ENCODE peak calls at places on chromosome 10, in seven cellular contexts. N is activated CD8-positive, alpha-beta memory T cell treated with anti-CD3 and anti-CD28 coated beads for 48 hours; E is BE2C; K is NCI-H345; G is heart left ventricle; V is GM12878; W is D341Med. C is an unnamed sample.

GRCh38 chr10:132346806-132347205 is 14.8 kb downstream of the LRRC27 start:
- DNase-seq in N (no peak), E (no peak), K (no peak), G (no peak), V (no peak), W (no peak), C (no peak)

GRCh38 chr10:8088504-8088903 is 34.0 kb downstream of the GATA3 start:
- DNase-seq in N (no peak), E (no peak), K (no peak), G (no peak), V (no peak), W (no peak), C (no peak)

GRCh38 chr10:58781873-58782488 is 269.3 kb downstream of the BICC1 start:
- DNase-seq in N (no peak), E (peak), K (peak), G (no peak), V (peak), W (peak), C (peak)

GRCh38 chr10:5906651-5907050 is 16.6 kb downstream of the FBH1 start:
- DNase-seq in N (no peak), E (no peak), K (no peak), G (no peak), V (no peak), W (no peak), C (no peak)

GRCh38 chr10:79331709-79332108 is 15.6 kb upstream of the PPIF start:
- DNase-seq in N (peak), E (no peak), K (no peak), G (peak), V (peak), W (no peak), C (peak)

GRCh38 chr10:30176182-30176581 is 116.8 kb upstream of the JCAD start:
- DNase-seq in N (no peak), E (no peak), K (no peak), G (no peak), V (no peak), W (no peak), C (peak)

GRCh38 chr10:121708921-121709625 is 110.8 kb upstream of the FGFR2 start:
- DNase-seq in N (no peak), E (no peak), K (no peak), G (no peak), V (no peak), W (no peak), C (no peak)

GRCh38 chr10:101003639-101004206 is 4.1 kb downstream of the LZTS2 start:
- DNase-seq in N (no peak), E (no peak), K (no peak), G (peak), V (no peak), W (no peak), C (no peak)

GRCh38 chr10:78505657-78506056 is 472.0 kb downstream of the RPS24 start:
- DNase-seq in N (no peak), E (no peak), K (no peak), G (no peak), V (no peak), W (no peak), C (no peak)

GRCh38 chr10:77836299-77836820 is 90.2 kb downstream of the DLG5 start:
- DNase-seq in N (peak), E (no peak), K (no peak), G (no peak), V (peak), W (no peak), C (peak)

GRCh38 chr10:29465384-29465783 is 169.4 kb downstream of the SVIL start:
- DNase-seq in N (no peak), E (no peak), K (no peak), G (no peak), V (no peak), W (no peak), C (no peak)

GRCh38 chr10:2037966-2038493 is 300.7 kb upstream of the ADARB2 start:
- DNase-seq in N (no peak), E (no peak), K (no peak), G (no peak), V (no peak), W (no peak), C (no peak)

GRCh38 chr10:7184660-7185366 is 226.0 kb downstream of the SFMBT2 start:
- DNase-seq in N (no peak), E (no peak), K (no peak), G (no peak), V (peak), W (no peak), C (no peak)

GRCh38 chr10:95988702-95989101 is 54.7 kb upstream of the CCNJ start:
- DNase-seq in N (no peak), E (no peak), K (no peak), G (no peak), V (no peak), W (no peak), C (no peak)

GRCh38 chr10:78859266-78859665 is 209.5 kb upstream of the ZMIZ1 start:
- DNase-seq in N (no peak), E (no peak), K (no peak), G (no peak), V (no peak), W (no peak), C (no peak)

GRCh38 chr10:97277551-97277950 is 14.9 kb downstream of the ARHGAP19 start:
- DNase-seq in N (no peak), E (no peak), K (no peak), G (no peak), V (no peak), W (no peak), C (no peak)

GRCh38 chr10:112475565-112476233 is 28.7 kb downstream of the VTI1A start:
- DNase-seq in N (no peak), E (no peak), K (no peak), G (no peak), V (no peak), W (no peak), C (peak)